ENCODE peak calls at places on chromosomes 11 and 22, in six cellular contexts. Y is SK-N-SH, W is HepG2, V is HCT116, G is K562, F is H1. I is an unnamed sample.

GRCh38 chr22:27801197-27801615 is 350 bp downstream of the MN1 start:
- DNase-seq in Y (peak; percentile 84), W (no peak), V (no peak), G (no peak), F (peak; percentile 81), I (peak; percentile 3)

GRCh38 chr22:25853902-25854301 is 111.9 kb downstream of the MYO18B start:
- DNase-seq in Y (peak; percentile 48), W (peak; percentile 18), V (peak; percentile 6), G (peak; percentile 13), F (no peak), I (peak; percentile 3)

GRCh38 chr22:37538590-37539357 is 19.6 kb upstream of the CARD10 start:
- DNase-seq in Y (peak; percentile 93), W (peak; percentile 88), V (peak; percentile 91), G (peak; percentile 89), F (peak; percentile 95), I (peak; percentile 91)

GRCh38 chr22:41193829-41194228 is 11.3 kb upstream of the L3MBTL2 start:
- DNase-seq in Y (no peak), W (no peak), V (no peak), G (no peak), F (no peak), I (no peak)

GRCh38 chr22:24481641-24482040 is 13.5 kb upstream of the UPB1 start:
- DNase-seq in Y (no peak), W (no peak), V (no peak), G (no peak), F (no peak), I (no peak)

GRCh38 chr22:32583074-32583677 is 108.6 kb downstream of the FBXO7 start:
- DNase-seq in Y (no peak), W (no peak), V (no peak), G (no peak), F (no peak), I (no peak)

GRCh38 chr11:65352783-65353182 is 1.8 kb upstream of the TIGD3 start:
- DNase-seq in Y (no peak), W (no peak), V (no peak), G (no peak), F (no peak), I (no peak)

GRCh38 chr11:79438631-79439429 is 2.0 kb downstream of the TENM4 start:
- DNase-seq in Y (peak; percentile 65), W (no peak), V (no peak), G (no peak), F (peak; percentile 73), I (no peak)

GRCh38 chr11:46697303-46697702 is 3.1 kb downstream of the ARHGAP1 start:
- DNase-seq in Y (peak; percentile 77), W (no peak), V (no peak), G (no peak), F (no peak), I (no peak)

GRCh38 chr11:119103793-119104192 is 2.1 kb upstream of the DPAGT1 start:
- DNase-seq in Y (no peak), W (no peak), V (no peak), G (peak; percentile 33), F (no peak), I (no peak)

GRCh38 chr11:61955416-61956135 is 5.4 kb downstream of the BEST1 start:
- DNase-seq in Y (no peak), W (no peak), V (no peak), G (peak; percentile 7), F (peak; percentile 93), I (no peak)

GRCh38 chr11:68002943-68003845 is 703 bp downstream of the UNC93B1 start:
- DNase-seq in Y (peak; percentile 70), W (no peak), V (no peak), G (peak; percentile 42), F (peak; percentile 74), I (no peak)

GRCh38 chr11:73797457-73797856 is 9.8 kb downstream of the MRPL48 start:
- DNase-seq in Y (no peak), W (no peak), V (no peak), G (no peak), F (no peak), I (no peak)

GRCh38 chr22:49373289-49373666 is 454.4 kb downstream of the BRD1 start:
- DNase-seq in Y (no peak), W (no peak), V (no peak), G (no peak), F (no peak), I (no peak)

GRCh38 chr11:122215244-122215992 is 99.4 kb upstream of the BLID start:
- DNase-seq in Y (peak; percentile 88), W (peak; percentile 29), V (peak; percentile 51), G (peak; percentile 23), F (peak; percentile 89), I (peak; percentile 59)

GRCh38 chr22:22593964-22594656 is 35.0 kb upstream of the PRAME start:
- DNase-seq in Y (peak; percentile 73), W (peak; percentile 27), V (peak; percentile 48), G (peak; percentile 94), F (peak; percentile 73), I (peak; percentile 53)
- TF ChIP-seq RAD21 in Y (peak; percentile 80), W (no peak), V (peak; percentile 55), G (no peak), F (peak; percentile 72), I (peak; percentile 59)

DNA sequence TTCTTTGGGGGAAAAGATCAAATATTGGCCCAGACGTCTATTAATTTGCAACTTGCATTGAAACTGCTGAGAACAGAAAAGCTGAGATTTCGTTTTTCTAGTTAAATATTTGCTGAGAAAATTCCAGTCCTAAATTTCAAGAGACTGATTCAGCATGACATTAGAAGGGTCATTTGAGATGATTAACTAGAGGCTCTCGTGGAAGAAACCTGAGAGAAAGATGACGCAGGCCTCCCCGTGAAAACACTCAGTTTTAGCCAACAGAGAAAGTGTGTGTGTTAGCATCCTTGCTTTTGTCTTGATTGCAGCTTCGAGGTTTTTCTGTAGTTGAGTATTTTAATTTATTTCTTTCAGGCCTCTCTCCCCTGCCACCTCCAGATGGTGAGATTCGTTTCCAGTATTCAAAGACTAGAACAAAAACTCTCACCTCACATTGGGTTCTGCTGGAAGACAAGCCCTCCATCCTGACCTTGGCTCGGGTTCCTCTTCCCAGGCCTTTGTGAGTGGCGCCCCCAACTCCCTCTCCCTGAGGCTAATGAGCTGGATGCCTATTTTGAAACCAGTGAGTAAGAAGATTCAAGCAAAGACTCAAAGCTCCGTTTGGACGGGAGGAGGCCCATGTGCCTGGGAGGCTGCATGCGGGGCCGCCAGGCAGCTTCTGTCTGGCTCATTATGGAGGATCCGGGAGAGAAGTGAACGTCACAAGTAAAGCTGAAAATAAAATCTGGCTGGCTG is 52.4 kb downstream of the CELSR1 start:
- DNase-seq in Y (no peak), W (no peak), V (no peak), G (no peak), F (no peak), I (peak; percentile 67)
- TF ChIP-seq MAX in Y (no peak), W (no peak), V (no peak), G (no peak), F (no peak), I (peak; percentile 62)

GRCh38 chr11:44032304-44033085 is 15.3 kb upstream of the ACCSL start:
- DNase-seq in Y (no peak), W (no peak), V (no peak), G (no peak), F (peak; percentile 23), I (no peak)
- TF ChIP-seq RAD21 in Y (no peak), W (no peak), V (no peak), G (no peak), F (no peak), I (no peak)

GRCh38 chr11:129259950-129260349 is 67.8 kb upstream of the ARHGAP32 start:
- DNase-seq in Y (no peak), W (peak; percentile 95), V (no peak), G (no peak), F (no peak), I (no peak)
- TF ChIP-seq MAX in Y (no peak), W (no peak), V (no peak), G (no peak), F (no peak), I (no peak)

GRCh38 chr11:108340958-108341357 is 118.1 kb downstream of the ATM start:
- DNase-seq in Y (no peak), W (peak; percentile 62), V (peak; percentile 55), G (peak; percentile 39), F (no peak), I (peak; percentile 7)
- TF ChIP-seq RAD21 in Y (no peak), W (no peak), V (peak; percentile 21), G (no peak), F (no peak), I (no peak)